ENCODE peak calls at places on chromosomes 5 and 9, in seven cellular contexts. Q is activated CD4-positive, CD25-positive, alpha-beta regulatory T cell treated with anti-CD3 and anti-CD28 coated beads, Interleukin-2, amount 50 U/mL, for 16 hours; P is Caki2; C is upper lobe of right lung; N is skeletal muscle cell; Z is AML-193; Y is activated CD8-positive, alpha-beta T cell treated with anti-CD3 and anti-CD28 coated beads for 36 hours. O is an unnamed sample.

GRCh38 chr5:10034008-10034407 is 215.7 kb downstream of the ATPSCKMT start:
- DNase-seq in Q (no peak), P (no peak), C (no peak), N (peak), Z (no peak), Y (no peak), O (no peak)

GRCh38 chr9:34558911-34559615 is 30.5 kb downstream of the CNTFR start:
- DNase-seq in Q (no peak), P (no peak), C (no peak), N (peak), Z (no peak), Y (no peak), O (no peak)

GRCh38 chr9:115524467-115525059 is 406.6 kb upstream of the TNC start:
- DNase-seq in Q (no peak), P (peak), C (no peak), N (no peak), Z (peak), Y (peak), O (peak)

GRCh38 chr9:87108639-87109038 is 161.3 kb upstream of the GAS1 start:
- DNase-seq in Q (no peak), P (no peak), C (no peak), N (no peak), Z (no peak), Y (no peak), O (no peak)

GRCh38 chr5:64292611-64293215 is 127.1 kb downstream of the RNF180 start:
- DNase-seq in Q (no peak), P (no peak), C (no peak), N (peak), Z (no peak), Y (no peak), O (no peak)

GRCh38 chr5:127229185-127229889 is 61.3 kb upstream of the MEGF10 start:
- DNase-seq in Q (peak), P (no peak), C (peak), N (no peak), Z (peak), Y (peak), O (no peak)

GRCh38 chr5:115289104-115289503 is 7.3 kb downstream of the CCDC112 start:
- DNase-seq in Q (no peak), P (no peak), C (no peak), N (no peak), Z (peak), Y (no peak), O (no peak)

GRCh38 chr5:154345255-154345952 is 100.4 kb upstream of the SAP30L start:
- DNase-seq in Q (no peak), P (no peak), C (no peak), N (no peak), Z (no peak), Y (no peak), O (no peak)

GRCh38 chr5:64165500-64166200 is at the start of gene RNF180:
- DNase-seq in Q (no peak), P (no peak), C (peak), N (peak), Z (no peak), Y (peak), O (no peak)

GRCh38 chr5:175681975-175682354 is 24.1 kb downstream of the HRH2 start:
- DNase-seq in Q (no peak), P (no peak), C (peak), N (no peak), Z (no peak), Y (no peak), O (no peak)

GRCh38 chr9:37653385-37653784 is 2.6 kb downstream of the FRMPD1 start:
- DNase-seq in Q (no peak), P (no peak), C (no peak), N (no peak), Z (no peak), Y (no peak), O (no peak)

GRCh38 chr9:123349691-123350480 is 6.1 kb upstream of the CRB2 start:
- DNase-seq in Q (peak), P (peak), C (no peak), N (no peak), Z (peak), Y (peak), O (peak)